ENCODE peak calls at places on chromosome 7, in four cellular contexts. M is K562, C is A549, V is HepG2. E is an unnamed sample.

GRCh38 chr7:23863209-23863798 is 153.3 kb downstream of the STK31 start:
- DNase-seq in M (peak), C (peak), V (peak), E (peak)

GRCh38 chr7:130118294-130118693 is 48.0 kb downstream of the KLHDC10 start:
- DNase-seq in M (no peak), C (no peak), V (no peak), E (no peak)

GRCh38 chr7:158894825-158895224 is 38.5 kb downstream of the DYNC2I1 start:
- DNase-seq in M (no peak), C (no peak), V (no peak), E (no peak)

GRCh38 chr7:115216652-115217051 is 294.8 kb downstream of the MDFIC start:
- DNase-seq in M (no peak), C (no peak), V (no peak), E (no peak)

GRCh38 chr7:92425311-92425947 is 21.9 kb upstream of the GATAD1 start:
- DNase-seq in M (no peak), C (peak), V (no peak), E (peak)

GRCh38 chr7:138865843-138866242 is 67.8 kb upstream of the ATP6V0A4 start:
- DNase-seq in M (peak), C (no peak), V (no peak), E (peak)

GRCh38 chr7:113805976-113806375 is 112.8 kb downstream of the PPP1R3A start:
- DNase-seq in M (no peak), C (no peak), V (no peak), E (no peak)

GRCh38 chr7:130865408-130866236 is 131.6 kb upstream of the KLF14 start:
- DNase-seq in M (no peak), C (no peak), V (no peak), E (no peak)

GRCh38 chr7:155857141-155857540 is 44.9 kb upstream of the SHH start:
- DNase-seq in M (no peak), C (no peak), V (no peak), E (no peak)
- TF ChIP-seq NR3C1 in M (no peak), C (no peak), V (no peak), E (no peak)

DNA sequence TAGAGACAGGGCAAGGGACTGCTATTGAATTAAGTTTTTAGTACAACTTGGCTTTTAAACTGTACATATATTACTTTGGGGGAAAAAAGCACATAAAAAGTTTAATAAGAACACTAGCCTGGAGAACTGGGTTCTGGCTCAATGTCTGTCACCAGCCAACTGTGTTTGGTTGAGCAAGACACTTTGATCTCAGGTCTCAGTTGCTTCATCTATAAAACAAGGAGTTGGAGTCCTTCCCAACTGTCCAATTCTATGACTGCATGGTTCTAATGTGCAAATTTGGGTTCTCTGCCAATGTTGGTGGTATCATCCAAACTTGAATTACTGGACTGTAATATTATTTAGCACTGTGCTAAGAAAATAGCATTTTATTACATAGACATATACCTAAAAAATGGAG is 50.3 kb downstream of the ATXN7L1 start:
- DNase-seq in M (no peak), C (no peak), V (no peak), E (no peak)
- TF ChIP-seq MAX in M (no peak), C (no peak), V (no peak), E (no peak)

DNA sequence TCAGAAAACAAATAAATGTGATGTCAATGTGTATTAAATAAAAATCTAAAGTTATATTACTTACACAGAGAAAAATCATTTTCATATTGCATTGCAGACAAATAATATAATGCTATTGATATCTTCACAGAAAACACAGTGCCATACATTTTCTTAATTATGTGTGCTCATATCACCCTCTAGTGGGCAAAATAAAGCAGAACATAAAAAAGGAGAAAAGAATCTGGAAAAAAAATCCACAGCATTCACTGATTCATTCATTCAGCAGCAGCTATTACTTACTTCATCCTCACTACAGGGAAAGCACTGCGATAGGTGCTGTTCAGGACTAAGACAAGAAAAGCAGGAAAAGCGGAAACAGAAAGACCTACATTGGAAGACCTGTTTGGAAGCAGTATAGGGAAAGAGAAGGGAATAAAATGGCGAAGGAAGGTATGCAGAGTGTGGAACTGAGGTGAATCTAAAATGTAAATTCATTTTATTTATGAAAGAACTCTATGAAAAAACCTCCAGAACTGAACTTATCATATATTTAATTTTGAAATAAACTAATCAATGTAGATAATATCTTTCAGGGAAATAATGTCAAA is 73.2 kb downstream of the POT1 start:
- DNase-seq in M (peak), C (peak), V (peak), E (no peak)
- TF ChIP-seq NR3C1 in M (no peak), C (no peak), V (no peak), E (no peak)

DNA sequence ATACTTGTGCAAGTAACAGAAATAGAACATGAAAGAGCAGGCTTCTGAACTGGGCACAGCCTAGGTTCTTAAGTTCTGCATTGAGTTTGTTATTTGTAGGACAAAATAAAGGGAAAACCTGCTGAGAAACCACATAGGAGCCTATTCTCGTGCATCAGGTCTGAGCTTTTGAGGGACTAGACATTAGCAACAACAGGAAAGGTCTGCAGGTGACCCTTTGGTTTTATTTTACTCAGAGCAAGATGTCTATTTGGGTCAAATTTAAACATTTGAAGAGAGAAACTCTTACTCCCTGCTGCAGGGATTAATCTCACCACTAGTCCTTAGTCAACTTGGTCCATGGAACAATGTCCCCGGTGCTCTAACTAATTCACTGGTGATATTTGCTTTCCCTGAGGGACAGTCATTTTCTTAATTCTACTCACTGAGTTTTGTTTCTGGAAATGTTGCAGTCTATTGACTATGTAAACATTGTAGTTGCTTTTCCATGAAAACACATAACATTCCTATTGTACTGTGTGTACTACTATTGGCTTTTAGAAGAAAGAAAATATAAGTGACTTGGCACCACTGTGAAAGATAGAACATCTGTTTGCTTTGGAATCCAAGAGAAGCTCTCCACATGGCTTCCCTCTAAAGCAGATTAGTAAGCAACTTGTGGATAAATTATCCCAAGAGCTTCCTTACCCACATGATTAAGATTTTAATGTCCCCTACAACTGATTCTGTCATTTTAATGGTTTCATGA is 108.2 kb downstream of the CHRM2 start:
- DNase-seq in M (no peak), C (no peak), V (no peak), E (no peak)
- TF ChIP-seq MAX in M (no peak), C (no peak), V (no peak), E (no peak)

GRCh38 chr7:84469034-84469433 is 274.4 kb upstream of the SEMA3A start:
- DNase-seq in M (no peak), C (no peak), V (no peak), E (no peak)
- TF ChIP-seq NR3C1 in M (no peak), C (no peak), V (no peak), E (no peak)